ENCODE peak calls at places on chromosome 19, in ten cellular contexts. One of them, this sample, is unnamed.
A peak's percentile ranks its signal among the peaks of the same experiment; 100 is the strongest.

GRCh38 chr19:47540748-47541147 is 25.9 kb upstream of the NAPA start:
- DNase-seq in heart right ventricle: no peak
- DNase-seq in GM23248: peak; percentile 43
- DNase-seq in astrocyte: peak; percentile 12
- DNase-seq in BE2C: no peak
- DNase-seq in neural progenitor cell: peak; percentile 59
- DNase-seq in lung: no peak
- DNase-seq in GM23338: peak; percentile 74
- DNase-seq in hepatocyte: no peak
- DNase-seq in gastrocnemius medialis: no peak
- DNase-seq in this sample: no peak

GRCh38 chr19:17296278-17296677 is 6.9 kb downstream of the ABHD8 start:
- DNase-seq in gastrocnemius medialis: no peak
- DNase-seq in GM23248: peak; percentile 53
- DNase-seq in BE2C: no peak
- DNase-seq in heart right ventricle: no peak
- DNase-seq in neural progenitor cell: no peak
- DNase-seq in astrocyte: peak; percentile 31
- DNase-seq in GM23338: no peak
- DNase-seq in hepatocyte: no peak
- DNase-seq in lung: no peak
- DNase-seq in this sample: no peak

GRCh38 chr19:30327331-30327730 is 44.9 kb upstream of the ZNF536 start:
- DNase-seq in GM23338: no peak
- DNase-seq in GM23248: no peak
- DNase-seq in neural progenitor cell: no peak
- DNase-seq in BE2C: no peak
- DNase-seq in astrocyte: no peak
- DNase-seq in hepatocyte: no peak
- DNase-seq in lung: no peak
- DNase-seq in gastrocnemius medialis: no peak
- DNase-seq in heart right ventricle: no peak
- DNase-seq in this sample: no peak

GRCh38 chr19:33429891-33430673 is 56.6 kb downstream of the CEBPG start:
- DNase-seq in GM23338: no peak
- DNase-seq in GM23248: no peak
- DNase-seq in astrocyte: no peak
- DNase-seq in neural progenitor cell: no peak
- DNase-seq in BE2C: no peak
- DNase-seq in gastrocnemius medialis: no peak
- DNase-seq in hepatocyte: no peak
- DNase-seq in lung: no peak
- DNase-seq in heart right ventricle: no peak
- DNase-seq in this sample: no peak

GRCh38 chr19:33609353-33609752 is 12.4 kb upstream of the CHST8 start:
- DNase-seq in heart right ventricle: no peak
- DNase-seq in gastrocnemius medialis: no peak
- DNase-seq in hepatocyte: no peak
- DNase-seq in GM23338: no peak
- DNase-seq in BE2C: no peak
- DNase-seq in astrocyte: no peak
- DNase-seq in GM23248: no peak
- DNase-seq in neural progenitor cell: no peak
- DNase-seq in lung: no peak
- DNase-seq in this sample: no peak

GRCh38 chr19:17969096-17969792 is 2.3 kb downstream of the KCNN1 start:
- DNase-seq in heart right ventricle: no peak
- DNase-seq in gastrocnemius medialis: no peak
- DNase-seq in GM23248: no peak
- DNase-seq in lung: no peak
- DNase-seq in neural progenitor cell: no peak
- DNase-seq in hepatocyte: no peak
- DNase-seq in astrocyte: no peak
- DNase-seq in GM23338: no peak
- DNase-seq in BE2C: no peak
- DNase-seq in this sample: no peak

GRCh38 chr19:58538257-58539168 is 5.4 kb upstream of the TRIM28 start:
- DNase-seq in heart right ventricle: peak; percentile 53
- DNase-seq in gastrocnemius medialis: no peak
- DNase-seq in GM23338: peak; percentile 97
- DNase-seq in lung: no peak
- DNase-seq in BE2C: no peak
- DNase-seq in neural progenitor cell: peak; percentile 92
- DNase-seq in hepatocyte: peak; percentile 83
- DNase-seq in GM23248: no peak
- DNase-seq in astrocyte: no peak
- DNase-seq in this sample: no peak

GRCh38 chr19:47022140-47022536 is 2.5 kb downstream of the NPAS1 start:
- DNase-seq in BE2C: no peak
- DNase-seq in hepatocyte: peak; percentile 3
- DNase-seq in heart right ventricle: no peak
- DNase-seq in GM23248: no peak
- DNase-seq in GM23338: no peak
- DNase-seq in astrocyte: no peak
- DNase-seq in neural progenitor cell: no peak
- DNase-seq in lung: no peak
- DNase-seq in gastrocnemius medialis: no peak
- DNase-seq in this sample: no peak

DNA sequence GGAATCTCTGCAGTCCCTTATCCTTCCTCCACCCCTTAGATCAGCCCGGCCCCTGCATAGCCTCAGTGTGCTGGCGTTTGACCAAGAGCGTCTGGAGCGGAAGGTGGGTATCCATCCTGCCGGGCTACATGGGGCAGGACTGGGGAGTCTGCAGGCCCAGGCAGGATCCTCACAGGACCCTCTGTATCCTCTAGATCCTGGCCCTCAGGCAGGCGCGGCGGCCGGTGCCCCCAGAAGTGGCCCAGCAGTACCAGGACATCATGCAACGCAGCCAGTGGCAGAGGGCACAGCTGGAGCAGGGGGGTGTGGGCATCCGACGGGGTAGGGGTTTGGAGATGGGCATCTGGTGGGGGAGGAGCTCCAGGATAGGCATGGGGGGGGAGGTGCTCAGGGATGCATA is 8.9 kb downstream of the PODNL1 start:
- DNase-seq in BE2C: no peak
- DNase-seq in lung: no peak
- DNase-seq in GM23248: no peak
- DNase-seq in heart right ventricle: no peak
- DNase-seq in neural progenitor cell: no peak
- DNase-seq in hepatocyte: no peak
- DNase-seq in astrocyte: no peak
- DNase-seq in gastrocnemius medialis: no peak
- DNase-seq in GM23338: no peak
- DNase-seq in this sample: no peak
- H3K4me3 ChIP-seq in BE2C: no peak overlapping the region
- H3K4me3 ChIP-seq in lung: no peak overlapping the region
- H3K4me3 ChIP-seq in GM23248: no peak overlapping the region
- H3K4me3 ChIP-seq in heart right ventricle: no peak overlapping the region
- H3K4me3 ChIP-seq in neural progenitor cell: no peak overlapping the region
- H3K4me3 ChIP-seq in hepatocyte: no peak overlapping the region
- H3K4me3 ChIP-seq in astrocyte: no peak overlapping the region
- H3K4me3 ChIP-seq in gastrocnemius medialis: no peak overlapping the region
- H3K4me3 ChIP-seq in GM23338: no peak overlapping the region
- H3K4me3 ChIP-seq in this sample: no peak overlapping the region

DNA sequence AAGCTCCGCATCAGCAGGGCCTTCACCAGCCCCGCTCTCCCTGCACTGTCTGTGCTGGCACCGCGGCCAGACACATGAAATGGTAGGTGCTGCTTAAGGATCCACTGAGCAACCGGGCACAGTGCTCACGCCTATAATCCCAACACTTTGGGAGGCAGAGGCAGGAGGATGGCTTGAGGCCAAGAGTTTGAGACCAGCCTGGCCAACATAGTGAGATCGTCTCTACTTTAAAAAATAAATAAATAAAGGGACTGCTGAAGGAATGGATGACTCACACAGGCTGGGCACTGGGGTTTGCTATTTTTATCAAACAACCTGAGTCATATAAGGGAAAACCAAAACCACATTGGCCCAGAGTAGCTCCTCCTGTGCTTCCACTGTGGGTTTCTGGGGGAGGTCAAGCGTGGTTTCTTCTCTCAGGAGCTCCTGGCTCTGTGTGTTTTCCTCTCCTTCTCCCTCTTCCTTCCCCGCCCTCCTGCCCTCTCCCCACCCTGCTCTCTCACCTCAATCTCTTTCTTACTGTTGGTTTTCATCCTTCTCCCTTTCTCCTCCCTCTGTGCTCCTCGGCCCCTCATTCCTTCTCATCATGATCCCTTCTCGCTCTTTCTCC is 21.3 kb downstream of the VRK3 start:
- DNase-seq in GM23338: no peak
- DNase-seq in neural progenitor cell: no peak
- DNase-seq in BE2C: no peak
- DNase-seq in hepatocyte: peak; percentile 40
- DNase-seq in GM23248: peak; percentile 98
- DNase-seq in lung: peak; percentile 42
- DNase-seq in astrocyte: peak; percentile 96
- DNase-seq in gastrocnemius medialis: peak; percentile 85
- DNase-seq in heart right ventricle: peak; percentile 16
- DNase-seq in this sample: peak; percentile 59
- H3K4me3 ChIP-seq in GM23338: no peak overlapping the region
- H3K4me3 ChIP-seq in neural progenitor cell: no peak overlapping the region
- H3K4me3 ChIP-seq in BE2C: no peak overlapping the region
- H3K4me3 ChIP-seq in hepatocyte: no peak overlapping the region
- H3K4me3 ChIP-seq in GM23248: peak overlapping the region; percentile 49
- H3K4me3 ChIP-seq in lung: no peak overlapping the region
- H3K4me3 ChIP-seq in astrocyte: peak overlapping the region; percentile 26
- H3K4me3 ChIP-seq in gastrocnemius medialis: no peak overlapping the region
- H3K4me3 ChIP-seq in heart right ventricle: no peak overlapping the region
- H3K4me3 ChIP-seq in this sample: peak overlapping the region; percentile 56

GRCh38 chr19:7799640-7800355 is 30.2 kb upstream of the EVI5L start:
- DNase-seq in lung: peak; percentile 84
- DNase-seq in heart right ventricle: peak; percentile 73
- DNase-seq in GM23248: peak; percentile 87
- DNase-seq in hepatocyte: peak; percentile 85
- DNase-seq in BE2C: peak; percentile 73
- DNase-seq in GM23338: peak; percentile 94
- DNase-seq in neural progenitor cell: peak; percentile 91
- DNase-seq in gastrocnemius medialis: peak; percentile 20
- DNase-seq in astrocyte: peak; percentile 35
- DNase-seq in this sample: peak; percentile 14
- H3K4me3 ChIP-seq in lung: no peak overlapping the region
- H3K4me3 ChIP-seq in heart right ventricle: no peak overlapping the region
- H3K4me3 ChIP-seq in GM23248: peak overlapping the region; percentile 62
- H3K4me3 ChIP-seq in hepatocyte: peak overlapping the region; percentile 23
- H3K4me3 ChIP-seq in BE2C: no peak overlapping the region
- H3K4me3 ChIP-seq in GM23338: peak overlapping the region; percentile 48
- H3K4me3 ChIP-seq in neural progenitor cell: peak overlapping the region; percentile 34
- H3K4me3 ChIP-seq in gastrocnemius medialis: no peak overlapping the region
- H3K4me3 ChIP-seq in astrocyte: no peak overlapping the region
- H3K4me3 ChIP-seq in this sample: peak overlapping the region; percentile 36

GRCh38 chr19:13398182-13398581 is 108.1 kb downstream of the CACNA1A start:
- DNase-seq in lung: no peak
- DNase-seq in hepatocyte: no peak
- DNase-seq in heart right ventricle: no peak
- DNase-seq in BE2C: no peak
- DNase-seq in neural progenitor cell: no peak
- DNase-seq in astrocyte: no peak
- DNase-seq in GM23248: no peak
- DNase-seq in GM23338: no peak
- DNase-seq in gastrocnemius medialis: no peak
- DNase-seq in this sample: no peak

GRCh38 chr19:13400296-13400695 is 106.0 kb downstream of the CACNA1A start:
- DNase-seq in GM23248: no peak
- DNase-seq in neural progenitor cell: no peak
- DNase-seq in astrocyte: no peak
- DNase-seq in BE2C: no peak
- DNase-seq in heart right ventricle: no peak
- DNase-seq in lung: no peak
- DNase-seq in gastrocnemius medialis: no peak
- DNase-seq in GM23338: no peak
- DNase-seq in hepatocyte: no peak
- DNase-seq in this sample: no peak

GRCh38 chr19:13399746-13400145 is 106.5 kb downstream of the CACNA1A start:
- DNase-seq in gastrocnemius medialis: no peak
- DNase-seq in lung: no peak
- DNase-seq in BE2C: no peak
- DNase-seq in hepatocyte: no peak
- DNase-seq in GM23248: no peak
- DNase-seq in astrocyte: no peak
- DNase-seq in GM23338: no peak
- DNase-seq in heart right ventricle: no peak
- DNase-seq in neural progenitor cell: no peak
- DNase-seq in this sample: no peak

GRCh38 chr19:13401388-13401787 is 104.9 kb downstream of the CACNA1A start:
- DNase-seq in GM23248: peak; percentile 50
- DNase-seq in astrocyte: peak; percentile 44
- DNase-seq in lung: no peak
- DNase-seq in neural progenitor cell: no peak
- DNase-seq in hepatocyte: no peak
- DNase-seq in BE2C: peak; percentile 34
- DNase-seq in heart right ventricle: no peak
- DNase-seq in gastrocnemius medialis: no peak
- DNase-seq in GM23338: peak; percentile 62
- DNase-seq in this sample: no peak

DNA sequence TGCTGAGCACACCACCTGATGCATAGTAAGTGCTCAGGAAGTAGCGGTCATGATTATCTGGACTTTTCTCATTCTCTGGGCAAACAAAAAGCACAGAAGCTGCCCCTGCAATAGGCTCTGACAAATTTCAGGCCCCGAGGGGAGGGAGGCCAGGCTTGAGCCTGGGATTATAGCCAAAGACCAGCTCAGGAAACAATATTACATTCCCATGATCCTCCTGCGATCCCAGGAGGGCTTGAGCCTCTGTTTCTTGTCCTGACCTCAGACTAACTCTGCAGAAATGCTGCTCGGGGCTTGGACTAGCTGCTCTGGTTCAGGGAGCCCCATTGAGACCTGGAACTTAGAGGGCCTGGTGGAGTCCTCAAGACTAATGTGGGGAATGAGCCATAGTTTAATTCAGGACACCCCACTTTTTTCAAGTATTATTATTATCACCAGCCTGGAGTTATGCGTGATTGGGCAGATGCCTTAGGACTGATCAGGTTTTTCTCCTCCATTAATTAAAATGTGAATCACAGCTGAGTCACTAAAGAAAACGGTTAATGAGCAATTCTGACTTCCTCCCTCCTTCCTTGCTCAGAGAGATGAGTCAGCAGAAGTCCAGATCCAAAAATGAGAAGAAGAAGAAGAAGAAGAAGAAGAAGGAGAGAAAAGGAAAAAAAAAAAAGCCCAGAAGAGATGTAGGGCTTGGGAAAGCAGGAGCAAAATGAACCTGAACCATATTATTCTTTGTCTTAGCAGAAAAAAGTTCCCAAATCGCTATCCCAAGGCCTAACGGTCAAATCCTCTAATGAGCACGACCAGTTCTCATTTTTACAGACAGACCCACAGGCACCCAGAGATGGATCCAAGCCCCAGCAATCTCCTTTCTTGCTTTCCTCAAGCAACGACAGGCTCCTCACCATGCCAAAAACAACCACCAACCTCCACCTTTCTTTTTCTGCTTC is 107.2 kb downstream of the CACNA1A start:
- DNase-seq in heart right ventricle: no peak
- DNase-seq in astrocyte: peak; percentile 83
- DNase-seq in GM23248: peak; percentile 95
- DNase-seq in hepatocyte: no peak
- DNase-seq in BE2C: peak; percentile 49
- DNase-seq in lung: no peak
- DNase-seq in GM23338: no peak
- DNase-seq in gastrocnemius medialis: no peak
- DNase-seq in neural progenitor cell: no peak
- DNase-seq in this sample: no peak
- H3K4me3 ChIP-seq in heart right ventricle: no peak overlapping the region
- H3K4me3 ChIP-seq in astrocyte: no peak overlapping the region
- H3K4me3 ChIP-seq in GM23248: peak overlapping the region; percentile 52
- H3K4me3 ChIP-seq in hepatocyte: no peak overlapping the region
- H3K4me3 ChIP-seq in BE2C: no peak overlapping the region
- H3K4me3 ChIP-seq in lung: no peak overlapping the region
- H3K4me3 ChIP-seq in GM23338: no peak overlapping the region
- H3K4me3 ChIP-seq in gastrocnemius medialis: no peak overlapping the region
- H3K4me3 ChIP-seq in neural progenitor cell: no peak overlapping the region
- H3K4me3 ChIP-seq in this sample: no peak overlapping the region